ENCODE peak calls at places on chromosomes 7 and 10, in five cellular contexts. P is K562; G is CD4-positive, alpha-beta T cell; T is CD8-positive, alpha-beta T cell; O is Calu3. J is an unnamed sample.

GRCh38 chr10:79904671-79905321 is 44.1 kb downstream of the SFTPD start:
- DNase-seq in P (peak), O (peak), G (no peak), T (peak), J (no peak)

GRCh38 chr10:48878091-48878490 is 61.5 kb downstream of the LRRC18 start:
- DNase-seq in P (no peak), T (no peak), O (no peak), G (no peak), J (no peak)

GRCh38 chr10:93567277-93568104 is 1.0 kb downstream of the FFAR4 start:
- DNase-seq in T (no peak), P (no peak), O (no peak), G (no peak), J (no peak)

GRCh38 chr10:100579691-100580090 is 43.9 kb downstream of the HIF1AN start:
- DNase-seq in O (no peak), G (no peak), T (no peak), P (no peak), J (no peak)

GRCh38 chr7:94056796-94057207 is 52.6 kb upstream of the BET1 start:
- DNase-seq in O (no peak), P (no peak), T (no peak), G (no peak), J (no peak)

GRCh38 chr10:118330295-118331076 is 11.6 kb downstream of the FAM204A start:
- DNase-seq in P (no peak), G (no peak), O (no peak), T (no peak), J (no peak)

GRCh38 chr10:92123031-92123450 is 167.8 kb downstream of the CPEB3 start:
- DNase-seq in O (peak), G (no peak), T (no peak), P (no peak), J (no peak)

GRCh38 chr10:58823983-58824382 is 311.3 kb downstream of the BICC1 start:
- DNase-seq in T (no peak), P (no peak), O (no peak), G (no peak), J (no peak)

GRCh38 chr10:29554660-29555059 is 80.1 kb downstream of the SVIL start:
- DNase-seq in P (no peak), G (no peak), T (no peak), O (no peak), J (peak)

GRCh38 chr7:39238209-39238869 is 260.6 kb downstream of the POU6F2 start:
- DNase-seq in T (no peak), G (no peak), O (no peak), P (peak), J (no peak)

GRCh38 chr10:35834916-35835499 is 192.9 kb upstream of the FZD8 start:
- DNase-seq in O (no peak), G (no peak), P (no peak), T (no peak), J (no peak)

GRCh38 chr7:18177129-18177814 is 149.6 kb upstream of the PRPS1L1 start:
- DNase-seq in P (peak), O (peak), G (no peak), T (no peak), J (no peak)

GRCh38 chr10:127649642-127650041 is 87.3 kb upstream of the FOXI2 start:
- DNase-seq in T (no peak), G (no peak), P (no peak), O (peak), J (no peak)
- TF ChIP-seq CTCF in T (no peak), G (no peak), P (no peak), O (no peak), J (peak)

DNA sequence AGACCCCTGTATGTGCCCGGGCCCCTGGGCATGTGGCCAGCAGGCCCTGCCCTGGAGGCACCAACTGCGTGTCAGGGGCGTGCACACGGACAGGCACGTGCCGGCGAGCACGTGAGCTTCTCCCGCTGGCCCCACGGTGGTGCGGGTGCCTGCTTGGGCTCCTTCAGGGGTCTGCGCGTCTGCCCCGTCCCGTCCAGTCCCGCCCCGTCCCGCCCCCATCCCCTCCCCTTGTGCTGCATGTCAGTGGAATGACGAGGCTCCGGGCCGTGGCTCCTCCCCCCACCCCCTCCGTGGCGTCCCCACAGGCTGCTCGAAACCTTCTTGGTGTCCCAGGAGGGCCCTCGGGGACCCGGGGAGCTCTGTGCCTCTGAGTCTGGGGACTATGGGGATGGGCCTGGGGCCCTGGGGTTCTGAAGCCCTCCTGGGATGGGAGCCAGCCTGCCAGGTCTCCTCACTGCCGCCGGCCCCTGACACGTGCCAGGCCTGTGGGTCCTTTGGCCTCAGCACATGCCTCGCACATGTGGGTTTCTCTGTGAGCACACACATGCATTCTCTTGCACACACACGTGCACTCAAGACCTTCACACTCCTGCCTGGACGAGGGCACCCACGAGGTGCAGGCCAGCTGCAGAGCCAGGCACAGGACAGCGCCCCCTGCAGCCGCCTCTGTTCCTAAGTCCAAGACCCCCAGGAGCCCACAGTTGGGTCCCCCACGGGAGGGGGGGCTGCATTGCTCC is 27.5 kb upstream of the AMZ1 start:
- DNase-seq in G (no peak), T (no peak), P (peak), O (no peak), J (no peak)
- TF ChIP-seq CTCF in G (no peak), T (no peak), P (peak), O (peak), J (peak)

GRCh38 chr7:110131344-110131743 is 959.6 kb upstream of the LRRN3 start:
- DNase-seq in P (no peak), G (no peak), O (no peak), T (no peak), J (no peak)

GRCh38 chr7:110129159-110129558 is 961.8 kb upstream of the LRRN3 start:
- DNase-seq in G (no peak), P (no peak), O (no peak), T (no peak), J (no peak)

GRCh38 chr7:110130669-110131068 is 960.3 kb upstream of the LRRN3 start:
- DNase-seq in G (no peak), T (no peak), O (no peak), P (no peak), J (no peak)
- TF ChIP-seq CTCF in G (no peak), T (no peak), O (no peak), P (no peak), J (no peak)

GRCh38 chr10:73814896-73815718 is 3.7 kb upstream of the NDST2 start:
- DNase-seq in O (peak), G (no peak), P (peak), T (no peak), J (no peak)
- TF ChIP-seq CTCF in O (peak), G (peak), P (peak), T (no peak), J (peak)

GRCh38 chr10:72364239-72364777 is 9.6 kb upstream of the DNAJB12 start:
- DNase-seq in O (peak), P (peak), T (peak), G (peak), J (peak)
- TF ChIP-seq CTCF in O (peak), P (peak), T (peak), G (peak), J (peak)

GRCh38 chr7:52747817-52748216 is 287.6 kb upstream of the POM121L12 start:
- DNase-seq in G (no peak), O (no peak), P (no peak), T (no peak), J (no peak)

GRCh38 chr7:52753855-52754254 is 281.6 kb upstream of the POM121L12 start:
- DNase-seq in T (no peak), G (no peak), O (no peak), P (no peak), J (no peak)

GRCh38 chr7:52749880-52750279 is 285.6 kb upstream of the POM121L12 start:
- DNase-seq in P (no peak), O (no peak), T (no peak), G (no peak), J (no peak)
- TF ChIP-seq CTCF in P (no peak), O (no peak), T (no peak), G (no peak), J (no peak)

DNA sequence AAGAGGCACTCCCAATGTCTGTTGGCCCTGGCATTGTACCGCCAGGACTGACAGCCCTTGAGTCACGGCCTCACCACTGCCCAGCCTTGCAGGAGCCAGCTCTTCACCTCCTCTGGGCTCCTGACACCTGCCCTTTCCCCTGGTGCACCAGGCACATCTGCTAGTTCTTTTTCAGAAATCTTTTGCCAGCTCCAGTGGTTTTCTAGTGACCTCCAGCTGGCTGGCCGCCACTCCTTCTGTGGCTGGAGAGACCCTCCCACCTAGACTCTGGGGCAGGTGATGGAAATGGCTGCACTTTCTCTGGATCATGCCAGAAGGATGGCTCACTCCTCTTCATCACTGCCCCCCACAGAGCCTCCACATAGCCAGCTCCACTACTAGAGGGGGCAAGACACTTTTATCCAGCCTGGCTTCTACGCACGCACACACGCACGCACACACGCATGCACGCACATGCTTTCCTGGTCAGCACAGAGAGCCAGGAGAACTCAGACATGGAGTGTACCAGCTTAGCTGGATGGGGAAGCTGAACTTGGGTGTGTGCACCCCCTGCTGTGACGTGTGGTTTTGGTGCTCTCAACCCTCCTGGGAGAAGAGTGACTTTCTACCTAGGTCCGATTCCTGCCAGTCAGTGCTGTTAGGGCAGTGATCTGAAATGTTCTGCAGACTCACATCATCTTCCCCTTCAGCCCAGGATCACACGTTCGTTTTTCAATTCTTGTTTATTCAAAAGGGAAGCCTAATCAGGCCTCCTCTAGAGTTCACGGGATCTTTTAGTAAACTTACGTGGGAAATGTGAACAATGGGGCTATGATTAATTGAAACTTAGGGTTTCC is 222.0 kb downstream of the PRPF18 start:
- DNase-seq in O (no peak), T (no peak), G (no peak), P (no peak), J (no peak)
- TF ChIP-seq CTCF in O (no peak), T (no peak), G (no peak), P (no peak), J (no peak)

GRCh38 chr10:69142983-69143382 is 19.0 kb downstream of the VPS26A start:
- DNase-seq in T (no peak), P (no peak), G (no peak), O (no peak), J (no peak)
- TF ChIP-seq CTCF in T (no peak), P (no peak), G (no peak), O (no peak), J (no peak)

GRCh38 chr10:101749033-101749432 is 26.9 kb downstream of the FGF8 start:
- DNase-seq in P (peak), G (no peak), O (no peak), T (no peak), J (no peak)
- TF ChIP-seq CTCF in P (peak), G (no peak), O (no peak), T (no peak), J (no peak)

GRCh38 chr7:109322833-109323232 is 753.2 kb downstream of the DNAJB9 start:
- DNase-seq in O (no peak), P (no peak), G (no peak), T (no peak), J (no peak)
- TF ChIP-seq CTCF in O (no peak), P (no peak), G (no peak), T (no peak), J (no peak)

J was measured in CD14-positive monocyte.